ENCODE peak calls at places on chromosome 5, in seven cellular contexts. One of them, this sample, is unnamed.

GRCh38 chr5:141605523-141606277 is 13.1 kb downstream of the DIAPH1 start:
- DNase-seq in esophagus muscularis mucosa: no peak
- DNase-seq in left ventricle myocardium inferior: peak; percentile 26
- DNase-seq in thyroid gland: peak; percentile 13
- DNase-seq in DMS153: no peak
- DNase-seq in midbrain: peak; percentile 9
- DNase-seq in RWPE1: no peak
- DNase-seq in this sample: peak; percentile 92

GRCh38 chr5:175015028-175015427 is 290.6 kb downstream of the MSX2 start:
- DNase-seq in esophagus muscularis mucosa: no peak
- DNase-seq in left ventricle myocardium inferior: no peak
- DNase-seq in thyroid gland: no peak
- DNase-seq in DMS153: no peak
- DNase-seq in midbrain: no peak
- DNase-seq in RWPE1: no peak
- DNase-seq in this sample: no peak

GRCh38 chr5:132873930-132874271 is 433 bp downstream of the LEAP2 start:
- DNase-seq in esophagus muscularis mucosa: no peak
- DNase-seq in left ventricle myocardium inferior: no peak
- DNase-seq in thyroid gland: no peak
- DNase-seq in DMS153: no peak
- DNase-seq in midbrain: no peak
- DNase-seq in RWPE1: no peak
- DNase-seq in this sample: no peak

GRCh38 chr5:155905359-155905758 is 421.6 kb upstream of the SGCD start:
- DNase-seq in esophagus muscularis mucosa: no peak
- DNase-seq in left ventricle myocardium inferior: no peak
- DNase-seq in thyroid gland: no peak
- DNase-seq in DMS153: no peak
- DNase-seq in midbrain: no peak
- DNase-seq in RWPE1: no peak
- DNase-seq in this sample: no peak

GRCh38 chr5:136522217-136522956 is 157.0 kb upstream of the TRPC7 start:
- DNase-seq in esophagus muscularis mucosa: no peak
- DNase-seq in left ventricle myocardium inferior: no peak
- DNase-seq in thyroid gland: no peak
- DNase-seq in DMS153: no peak
- DNase-seq in midbrain: no peak
- DNase-seq in RWPE1: no peak
- DNase-seq in this sample: no peak

GRCh38 chr5:168409601-168410458 is 76.4 kb upstream of the RARS1 start:
- DNase-seq in esophagus muscularis mucosa: no peak
- DNase-seq in left ventricle myocardium inferior: no peak
- DNase-seq in thyroid gland: no peak
- DNase-seq in DMS153: no peak
- DNase-seq in midbrain: no peak
- DNase-seq in RWPE1: peak; percentile 59
- DNase-seq in this sample: peak; percentile 71

GRCh38 chr5:76402880-76403712 is at the start of gene IQGAP2:
- DNase-seq in esophagus muscularis mucosa: no peak
- DNase-seq in left ventricle myocardium inferior: peak; percentile 66
- DNase-seq in thyroid gland: peak; percentile 86
- DNase-seq in DMS153: no peak
- DNase-seq in midbrain: peak; percentile 14
- DNase-seq in RWPE1: peak; percentile 77
- DNase-seq in this sample: peak; percentile 22

GRCh38 chr5:91690921-91691320 is 307.8 kb upstream of the ARRDC3 start:
- DNase-seq in esophagus muscularis mucosa: no peak
- DNase-seq in left ventricle myocardium inferior: no peak
- DNase-seq in thyroid gland: no peak
- DNase-seq in DMS153: no peak
- DNase-seq in midbrain: no peak
- DNase-seq in RWPE1: no peak
- DNase-seq in this sample: peak; percentile 24

GRCh38 chr5:129284010-129284409 is 176.1 kb upstream of the ADAMTS19 start:
- DNase-seq in esophagus muscularis mucosa: no peak
- DNase-seq in left ventricle myocardium inferior: no peak
- DNase-seq in thyroid gland: no peak
- DNase-seq in DMS153: no peak
- DNase-seq in midbrain: no peak
- DNase-seq in RWPE1: no peak
- DNase-seq in this sample: no peak

GRCh38 chr5:59593608-59594007 is 299.9 kb downstream of the PDE4D start:
- DNase-seq in esophagus muscularis mucosa: no peak
- DNase-seq in left ventricle myocardium inferior: no peak
- DNase-seq in thyroid gland: no peak
- DNase-seq in DMS153: no peak
- DNase-seq in midbrain: no peak
- DNase-seq in RWPE1: no peak
- DNase-seq in this sample: no peak

GRCh38 chr5:172451771-172452197 is 2.5 kb downstream of the SH3PXD2B start:
- DNase-seq in esophagus muscularis mucosa: no peak
- DNase-seq in left ventricle myocardium inferior: no peak
- DNase-seq in thyroid gland: peak; percentile 51
- DNase-seq in DMS153: no peak
- DNase-seq in midbrain: no peak
- DNase-seq in RWPE1: peak; percentile 75
- DNase-seq in this sample: peak; percentile 79

GRCh38 chr5:82952326-82952725 is 124.9 kb downstream of the TMEM167A start:
- DNase-seq in esophagus muscularis mucosa: no peak
- DNase-seq in left ventricle myocardium inferior: no peak
- DNase-seq in thyroid gland: no peak
- DNase-seq in DMS153: no peak
- DNase-seq in midbrain: no peak
- DNase-seq in RWPE1: peak; percentile 42
- DNase-seq in this sample: no peak

GRCh38 chr5:110333384-110333783 is 393.1 kb downstream of the TMEM232 start:
- DNase-seq in esophagus muscularis mucosa: no peak
- DNase-seq in left ventricle myocardium inferior: no peak
- DNase-seq in thyroid gland: no peak
- DNase-seq in DMS153: no peak
- DNase-seq in midbrain: no peak
- DNase-seq in RWPE1: no peak
- DNase-seq in this sample: peak; percentile 26

GRCh38 chr5:5342784-5343183 is 79.7 kb upstream of the ICE1 start:
- DNase-seq in esophagus muscularis mucosa: no peak
- DNase-seq in left ventricle myocardium inferior: no peak
- DNase-seq in thyroid gland: no peak
- DNase-seq in DMS153: no peak
- DNase-seq in midbrain: no peak
- DNase-seq in RWPE1: peak; percentile 31
- DNase-seq in this sample: peak; percentile 43

GRCh38 chr5:133818031-133818431 is 150.4 kb downstream of the C5orf15 start:
- DNase-seq in esophagus muscularis mucosa: no peak
- DNase-seq in left ventricle myocardium inferior: peak; percentile 56
- DNase-seq in thyroid gland: no peak
- DNase-seq in DMS153: no peak
- DNase-seq in midbrain: no peak
- DNase-seq in RWPE1: peak; percentile 75
- DNase-seq in this sample: peak; percentile 5

GRCh38 chr5:173689713-173690360 is 73.4 kb upstream of the BOD1 start:
- DNase-seq in esophagus muscularis mucosa: no peak
- DNase-seq in left ventricle myocardium inferior: no peak
- DNase-seq in thyroid gland: peak; percentile 65
- DNase-seq in DMS153: no peak
- DNase-seq in midbrain: no peak
- DNase-seq in RWPE1: no peak
- DNase-seq in this sample: no peak

GRCh38 chr5:161078793-161079192 is 226.8 kb upstream of the ATP10B start:
- DNase-seq in esophagus muscularis mucosa: no peak
- DNase-seq in left ventricle myocardium inferior: no peak
- DNase-seq in thyroid gland: no peak
- DNase-seq in DMS153: no peak
- DNase-seq in midbrain: no peak
- DNase-seq in RWPE1: no peak
- DNase-seq in this sample: no peak

GRCh38 chr5:181088289-181088688 is 42.7 kb downstream of the OR2V1 start:
- DNase-seq in esophagus muscularis mucosa: peak; percentile 78
- DNase-seq in left ventricle myocardium inferior: no peak
- DNase-seq in thyroid gland: no peak
- DNase-seq in DMS153: no peak
- DNase-seq in midbrain: no peak
- DNase-seq in RWPE1: peak; percentile 69
- DNase-seq in this sample: no peak

GRCh38 chr5:55344392-55344992 is 36.7 kb downstream of the MTREX start:
- DNase-seq in esophagus muscularis mucosa: no peak
- DNase-seq in left ventricle myocardium inferior: peak; percentile 34
- DNase-seq in thyroid gland: peak; percentile 67
- DNase-seq in DMS153: no peak
- DNase-seq in midbrain: peak; percentile 69
- DNase-seq in RWPE1: peak; percentile 46
- DNase-seq in this sample: peak; percentile 87

GRCh38 chr5:133869675-133869978 is 98.8 kb downstream of the C5orf15 start:
- DNase-seq in esophagus muscularis mucosa: no peak
- DNase-seq in left ventricle myocardium inferior: peak; percentile 49
- DNase-seq in thyroid gland: peak; percentile 8
- DNase-seq in DMS153: no peak
- DNase-seq in midbrain: peak; percentile 48
- DNase-seq in RWPE1: no peak
- DNase-seq in this sample: no peak

GRCh38 chr5:176899296-176899891 is at the start of gene HK3:
- DNase-seq in esophagus muscularis mucosa: peak; percentile 86
- DNase-seq in left ventricle myocardium inferior: no peak
- DNase-seq in thyroid gland: no peak
- DNase-seq in DMS153: no peak
- DNase-seq in midbrain: no peak
- DNase-seq in RWPE1: no peak
- DNase-seq in this sample: no peak

GRCh38 chr5:51395666-51396356 is 12.6 kb downstream of the ISL1 start:
- DNase-seq in esophagus muscularis mucosa: no peak
- DNase-seq in left ventricle myocardium inferior: no peak
- DNase-seq in thyroid gland: no peak
- DNase-seq in DMS153: no peak
- DNase-seq in midbrain: no peak
- DNase-seq in RWPE1: no peak
- DNase-seq in this sample: no peak

GRCh38 chr5:172322028-172322965 is 38.7 kb upstream of the UBTD2 start:
- DNase-seq in esophagus muscularis mucosa: no peak
- DNase-seq in left ventricle myocardium inferior: no peak
- DNase-seq in thyroid gland: peak; percentile 60
- DNase-seq in DMS153: peak; percentile 54
- DNase-seq in midbrain: no peak
- DNase-seq in RWPE1: peak; percentile 37
- DNase-seq in this sample: no peak

GRCh38 chr5:60352992-60353391 is 347.0 kb downstream of the DEPDC1B start:
- DNase-seq in esophagus muscularis mucosa: no peak
- DNase-seq in left ventricle myocardium inferior: no peak
- DNase-seq in thyroid gland: peak; percentile 18
- DNase-seq in DMS153: peak; percentile 62
- DNase-seq in midbrain: no peak
- DNase-seq in RWPE1: no peak
- DNase-seq in this sample: no peak

GRCh38 chr5:120778491-120779293 is 314.6 kb downstream of the PRR16 start:
- DNase-seq in esophagus muscularis mucosa: no peak
- DNase-seq in left ventricle myocardium inferior: no peak
- DNase-seq in thyroid gland: no peak
- DNase-seq in DMS153: no peak
- DNase-seq in midbrain: no peak
- DNase-seq in RWPE1: no peak
- DNase-seq in this sample: peak; percentile 35

GRCh38 chr5:102737161-102737560 is 17.9 kb upstream of the PAM start:
- DNase-seq in esophagus muscularis mucosa: no peak
- DNase-seq in left ventricle myocardium inferior: no peak
- DNase-seq in thyroid gland: no peak
- DNase-seq in DMS153: no peak
- DNase-seq in midbrain: no peak
- DNase-seq in RWPE1: no peak
- DNase-seq in this sample: no peak

GRCh38 chr5:53194086-53194485 is 84.5 kb upstream of the MOCS2 start:
- DNase-seq in esophagus muscularis mucosa: no peak
- DNase-seq in left ventricle myocardium inferior: no peak
- DNase-seq in thyroid gland: no peak
- DNase-seq in DMS153: no peak
- DNase-seq in midbrain: no peak
- DNase-seq in RWPE1: no peak
- DNase-seq in this sample: no peak

GRCh38 chr5:14730466-14730865 is 65.9 kb downstream of the OTULIN start:
- DNase-seq in esophagus muscularis mucosa: no peak
- DNase-seq in left ventricle myocardium inferior: no peak
- DNase-seq in thyroid gland: no peak
- DNase-seq in DMS153: no peak
- DNase-seq in midbrain: no peak
- DNase-seq in RWPE1: no peak
- DNase-seq in this sample: no peak

GRCh38 chr5:157607371-157608161 is 32.0 kb upstream of the ADAM19 start:
- DNase-seq in esophagus muscularis mucosa: no peak
- DNase-seq in left ventricle myocardium inferior: no peak
- DNase-seq in thyroid gland: no peak
- DNase-seq in DMS153: no peak
- DNase-seq in midbrain: no peak
- DNase-seq in RWPE1: peak; percentile 76
- DNase-seq in this sample: peak; percentile 76

GRCh38 chr5:87588316-87588715 is 175.6 kb upstream of the CCNH start:
- DNase-seq in esophagus muscularis mucosa: no peak
- DNase-seq in left ventricle myocardium inferior: no peak
- DNase-seq in thyroid gland: no peak
- DNase-seq in DMS153: no peak
- DNase-seq in midbrain: peak; percentile 75
- DNase-seq in RWPE1: no peak
- DNase-seq in this sample: no peak

GRCh38 chr5:111389390-111390082 is 122.8 kb downstream of the STARD4 start:
- DNase-seq in esophagus muscularis mucosa: no peak
- DNase-seq in left ventricle myocardium inferior: no peak
- DNase-seq in thyroid gland: no peak
- DNase-seq in DMS153: no peak
- DNase-seq in midbrain: no peak
- DNase-seq in RWPE1: peak; percentile 54
- DNase-seq in this sample: peak; percentile 56

GRCh38 chr5:154756871-154757646 is 1.9 kb downstream of the LARP1 start:
- DNase-seq in esophagus muscularis mucosa: no peak
- DNase-seq in left ventricle myocardium inferior: peak; percentile 65
- DNase-seq in thyroid gland: peak; percentile 72
- DNase-seq in DMS153: no peak
- DNase-seq in midbrain: peak; percentile 73
- DNase-seq in RWPE1: peak; percentile 38
- DNase-seq in this sample: no peak

GRCh38 chr5:171599957-171600612 is 180.6 kb downstream of the FGF18 start:
- DNase-seq in esophagus muscularis mucosa: no peak
- DNase-seq in left ventricle myocardium inferior: no peak
- DNase-seq in thyroid gland: no peak
- DNase-seq in DMS153: no peak
- DNase-seq in midbrain: no peak
- DNase-seq in RWPE1: no peak
- DNase-seq in this sample: no peak

GRCh38 chr5:75510836-75511434 is 494 bp downstream of the CERT1 start:
- DNase-seq in esophagus muscularis mucosa: peak; percentile 92
- DNase-seq in left ventricle myocardium inferior: peak; percentile 50
- DNase-seq in thyroid gland: peak; percentile 59
- DNase-seq in DMS153: no peak
- DNase-seq in midbrain: peak; percentile 26
- DNase-seq in RWPE1: peak; percentile 29
- DNase-seq in this sample: peak; percentile 35

GRCh38 chr5:175384724-175385552 is 59.0 kb downstream of the DRD1 start:
- DNase-seq in esophagus muscularis mucosa: peak; percentile 39
- DNase-seq in left ventricle myocardium inferior: no peak
- DNase-seq in thyroid gland: no peak
- DNase-seq in DMS153: no peak
- DNase-seq in midbrain: no peak
- DNase-seq in RWPE1: no peak
- DNase-seq in this sample: no peak

GRCh38 chr5:109374625-109375024 is 35.1 kb downstream of the PJA2 start:
- DNase-seq in esophagus muscularis mucosa: no peak
- DNase-seq in left ventricle myocardium inferior: no peak
- DNase-seq in thyroid gland: no peak
- DNase-seq in DMS153: no peak
- DNase-seq in midbrain: no peak
- DNase-seq in RWPE1: no peak
- DNase-seq in this sample: no peak

GRCh38 chr5:108653201-108653600 is 94.5 kb upstream of the FER start:
- DNase-seq in esophagus muscularis mucosa: peak; percentile 5
- DNase-seq in left ventricle myocardium inferior: no peak
- DNase-seq in thyroid gland: no peak
- DNase-seq in DMS153: no peak
- DNase-seq in midbrain: no peak
- DNase-seq in RWPE1: no peak
- DNase-seq in this sample: no peak

GRCh38 chr5:172450861-172451695 is 3.2 kb downstream of the SH3PXD2B start:
- DNase-seq in esophagus muscularis mucosa: no peak
- DNase-seq in left ventricle myocardium inferior: no peak
- DNase-seq in thyroid gland: no peak
- DNase-seq in DMS153: no peak
- DNase-seq in midbrain: peak; percentile 72
- DNase-seq in RWPE1: peak; percentile 63
- DNase-seq in this sample: no peak